ENCODE peak calls at places on chromosomes 6 and 20, in eight cellular contexts. Y, P, G, L, S, O, C and K are unnamed samples.

GRCh38 chr20:43448748-43449535 is 8.8 kb upstream of the SRSF6 start:
- DNase-seq in Y (peak), O (peak), P (no peak), S (peak), C (no peak), G (no peak), L (peak), K (no peak)

GRCh38 chr6:133705731-133706130 is 183.2 kb upstream of the TCF21 start:
- DNase-seq in S (no peak), G (no peak), C (no peak), L (no peak), O (no peak), Y (no peak), P (no peak), K (peak)

GRCh38 chr20:21554376-21554890 is 40.6 kb upstream of the NKX2-2 start:
- DNase-seq in S (no peak), G (no peak), P (no peak), C (no peak), Y (no peak), L (no peak), O (no peak), K (no peak)

GRCh38 chr6:144710207-144710606 is 425.1 kb downstream of the UTRN start:
- DNase-seq in C (no peak), L (no peak), O (no peak), Y (peak), G (no peak), P (no peak), S (no peak), K (peak)

GRCh38 chr20:54950285-54950684 is 474.9 kb downstream of the DOK5 start:
- DNase-seq in G (no peak), L (no peak), S (no peak), Y (no peak), C (no peak), P (no peak), O (no peak), K (no peak)

GRCh38 chr6:54286141-54286540 is 22.1 kb upstream of the TINAG start:
- DNase-seq in P (no peak), O (no peak), G (no peak), S (no peak), C (no peak), L (no peak), Y (no peak), K (no peak)

GRCh38 chr6:26125015-26125690 is 37.9 kb downstream of the HFE start:
- DNase-seq in S (peak), C (no peak), G (no peak), P (no peak), L (no peak), Y (peak), O (no peak), K (no peak)

GRCh38 chr6:122696853-122697252 is 82.7 kb upstream of the FABP7 start:
- DNase-seq in O (no peak), C (no peak), S (no peak), Y (peak), L (no peak), G (no peak), P (no peak), K (no peak)

GRCh38 chr6:12957321-12958051 is 240.9 kb downstream of the PHACTR1 start:
- DNase-seq in L (peak), Y (peak), P (peak), G (peak), O (no peak), S (peak), C (peak), K (peak)

GRCh38 chr6:132527791-132528190 is 10.3 kb upstream of the TAAR9 start:
- DNase-seq in L (no peak), O (no peak), C (no peak), P (no peak), S (no peak), Y (no peak), G (no peak), K (no peak)